ENCODE peak calls at places on chromosomes 5 and 9, in eight cellular contexts. Q is amniotic stem cell; C is GM03348; K is myocyte; M is HEK293T; F is islet precursor cell; O is neuronal stem cell; B is CD4-positive, CD25-positive, alpha-beta regulatory T cell. A is an unnamed sample.

GRCh38 chr5:31144364-31144763 is 49.1 kb upstream of the CDH6 start:
- DNase-seq in Q (no peak), C (no peak), K (no peak), M (no peak), F (no peak), O (no peak), B (no peak), A (no peak)

GRCh38 chr5:136772541-136772940 is 407.2 kb upstream of the TRPC7 start:
- DNase-seq in Q (no peak), C (no peak), K (peak; percentile 68), M (no peak), F (no peak), O (no peak), B (no peak), A (no peak)

GRCh38 chr5:157862183-157862851 is 3.4 kb upstream of the CLINT1 start:
- DNase-seq in Q (no peak), C (no peak), K (no peak), M (no peak), F (no peak), O (no peak), B (no peak), A (no peak)

GRCh38 chr5:38853753-38854470 is 8.1 kb downstream of the OSMR start:
- DNase-seq in Q (peak; percentile 54), C (peak; percentile 78), K (peak; percentile 90), M (no peak), F (no peak), O (no peak), B (no peak), A (peak; percentile 25)

GRCh38 chr5:68333649-68334549 is 118.3 kb downstream of the PIK3R1 start:
- DNase-seq in Q (peak; percentile 31), C (peak; percentile 69), K (peak; percentile 90), M (no peak), F (peak; percentile 54), O (no peak), B (no peak), A (no peak)

GRCh38 chr5:74415695-74416102 is 224.8 kb downstream of the ENC1 start:
- DNase-seq in Q (no peak), C (no peak), K (no peak), M (no peak), F (peak; percentile 88), O (no peak), B (no peak), A (no peak)

GRCh38 chr5:54832846-54833245 is 152.5 kb downstream of the ESM1 start:
- DNase-seq in Q (no peak), C (no peak), K (no peak), M (no peak), F (no peak), O (no peak), B (no peak), A (no peak)

GRCh38 chr5:17878541-17878940 is 244.3 kb downstream of the TAF11L14 start:
- DNase-seq in Q (no peak), C (no peak), K (no peak), M (no peak), F (no peak), O (no peak), B (no peak), A (no peak)

GRCh38 chr5:179270581-179271300 is 74.5 kb downstream of the ADAMTS2 start:
- DNase-seq in Q (no peak), C (peak; percentile 68), K (no peak), M (no peak), F (peak; percentile 57), O (no peak), B (no peak), A (no peak)

GRCh38 chr9:80359941-80360881 is 788.4 kb downstream of the TLE4 start:
- DNase-seq in Q (no peak), C (no peak), K (no peak), M (no peak), F (no peak), O (no peak), B (no peak), A (no peak)

GRCh38 chr5:119355636-119356383 is at the start of gene TNFAIP8:
- DNase-seq in Q (peak; percentile 34), C (peak; percentile 87), K (peak; percentile 55), M (peak; percentile 68), F (peak; percentile 81), O (peak; percentile 32), B (peak; percentile 46), A (peak; percentile 77)

GRCh38 chr9:29806941-29807625 is 2233.8 kb upstream of the C9orf72 start:
- DNase-seq in Q (no peak), C (no peak), K (no peak), M (no peak), F (no peak), O (peak; percentile 29), B (no peak), A (peak; percentile 40)

GRCh38 chr9:76215066-76215465 is 179.2 kb downstream of the RFK start:
- DNase-seq in Q (peak; percentile 86), C (peak; percentile 43), K (peak; percentile 70), M (no peak), F (peak; percentile 91), O (no peak), B (no peak), A (peak; percentile 71)

GRCh38 chr9:17532461-17532860 is 46.4 kb upstream of the SH3GL2 start:
- DNase-seq in Q (no peak), C (no peak), K (no peak), M (no peak), F (no peak), O (no peak), B (no peak), A (no peak)

GRCh38 chr5:173714551-173715428 is 98.3 kb upstream of the BOD1 start:
- DNase-seq in Q (peak; percentile 76), C (peak; percentile 72), K (peak; percentile 75), M (no peak), F (no peak), O (no peak), B (no peak), A (no peak)

GRCh38 chr5:39760385-39761198 is 335.8 kb upstream of the DAB2 start:
- DNase-seq in Q (peak; percentile 60), C (peak; percentile 68), K (peak; percentile 94), M (no peak), F (no peak), O (no peak), B (no peak), A (no peak)

GRCh38 chr9:84514421-84514820 is 155.1 kb upstream of the NTRK2 start:
- DNase-seq in Q (no peak), C (no peak), K (no peak), M (no peak), F (no peak), O (no peak), B (no peak), A (no peak)

GRCh38 chr9:136050706-136051567 is 44.2 kb downstream of the NACC2 start:
- DNase-seq in Q (no peak), C (peak; percentile 31), K (no peak), M (peak; percentile 28), F (peak; percentile 80), O (peak; percentile 40), B (no peak), A (peak; percentile 34)

GRCh38 chr5:39076757-39077475 is 2.7 kb upstream of the RICTOR start:
- DNase-seq in Q (no peak), C (peak; percentile 16), K (no peak), M (no peak), F (no peak), O (no peak), B (no peak), A (no peak)

GRCh38 chr9:35683323-35683722 is 6.4 kb downstream of the TPM2 start:
- DNase-seq in Q (no peak), C (no peak), K (no peak), M (no peak), F (no peak), O (no peak), B (no peak), A (no peak)

GRCh38 chr5:167263185-167263584 is 1028.3 kb upstream of the WWC1 start:
- DNase-seq in Q (no peak), C (no peak), K (no peak), M (no peak), F (no peak), O (no peak), B (no peak), A (no peak)

GRCh38 chr9:69153707-69154521 is 20.2 kb upstream of the TJP2 start:
- DNase-seq in Q (no peak), C (no peak), K (no peak), M (no peak), F (peak; percentile 81), O (no peak), B (no peak), A (no peak)

GRCh38 chr9:97412628-97413382 is 909 bp downstream of the TDRD7 start:
- DNase-seq in Q (no peak), C (no peak), K (peak; percentile 17), M (peak; percentile 31), F (no peak), O (peak; percentile 15), B (no peak), A (peak; percentile 17)

GRCh38 chr5:54249210-54250028 is 61.0 kb downstream of the ARL15 start:
- DNase-seq in Q (no peak), C (peak; percentile 20), K (peak; percentile 82), M (peak; percentile 67), F (no peak), O (no peak), B (no peak), A (peak; percentile 26)

GRCh38 chr9:36897019-36897418 is 137.0 kb downstream of the PAX5 start:
- DNase-seq in Q (no peak), C (no peak), K (no peak), M (no peak), F (peak; percentile 45), O (no peak), B (no peak), A (no peak)

GRCh38 chr9:31027678-31028077 is 1356.8 kb upstream of the ACO1 start:
- DNase-seq in Q (no peak), C (no peak), K (no peak), M (no peak), F (no peak), O (no peak), B (no peak), A (no peak)

GRCh38 chr5:139561655-139562451 is 714 bp downstream of the UBE2D2 start:
- DNase-seq in Q (no peak), C (peak; percentile 71), K (peak; percentile 51), M (peak; percentile 48), F (peak; percentile 72), O (no peak), B (no peak), A (peak; percentile 65)

GRCh38 chr9:113436753-113437515 is 26.4 kb downstream of the C9orf43 start:
- DNase-seq in Q (no peak), C (peak; percentile 17), K (no peak), M (no peak), F (no peak), O (no peak), B (no peak), A (no peak)

GRCh38 chr5:114223866-114224265 is 138.0 kb upstream of the KCNN2 start:
- DNase-seq in Q (no peak), C (no peak), K (no peak), M (peak; percentile 8), F (no peak), O (no peak), B (no peak), A (peak; percentile 66)

GRCh38 chr5:139138109-139138508 is 60.1 kb downstream of the SIL1 start:
- DNase-seq in Q (no peak), C (no peak), K (no peak), M (no peak), F (no peak), O (no peak), B (no peak), A (no peak)

GRCh38 chr9:74721696-74722660 is 165.7 kb downstream of the TRPM6 start:
- DNase-seq in Q (peak; percentile 57), C (no peak), K (no peak), M (no peak), F (peak; percentile 76), O (no peak), B (no peak), A (peak; percentile 82)

GRCh38 chr5:179699640-179700298 is 1.0 kb downstream of the CANX start:
- DNase-seq in Q (no peak), C (peak; percentile 49), K (peak; percentile 64), M (peak; percentile 27), F (no peak), O (no peak), B (no peak), A (peak; percentile 27)

GRCh38 chr5:3167473-3167872 is 416.0 kb upstream of the IRX2 start:
- DNase-seq in Q (no peak), C (no peak), K (no peak), M (no peak), F (no peak), O (no peak), B (no peak), A (no peak)